ENCODE peak calls at places on chromosomes 16 and 17, in ten cellular contexts. F, R, V, O, Z, I, X, P, C and L are unnamed samples.

GRCh38 chr16:71626018-71626857 is at the start of gene MARVELD3:
- DNase-seq in F (peak), R (peak), V (peak), O (peak), Z (peak), I (peak), X (no peak), P (no peak), C (no peak), L (peak)

GRCh38 chr17:30256756-30257506 is 21.4 kb upstream of the SLC6A4 start:
- DNase-seq in F (no peak), R (no peak), V (no peak), O (no peak), Z (no peak), I (no peak), X (no peak), P (no peak), C (peak), L (no peak)

GRCh38 chr17:41773731-41774193 is 12.7 kb downstream of the JUP start:
- DNase-seq in F (no peak), R (no peak), V (no peak), O (no peak), Z (no peak), I (no peak), X (no peak), P (peak), C (peak), L (peak)

GRCh38 chr17:67440311-67441051 is 63.4 kb downstream of the PITPNC1 start:
- DNase-seq in F (no peak), R (no peak), V (no peak), O (no peak), Z (no peak), I (no peak), X (no peak), P (no peak), C (no peak), L (no peak)

GRCh38 chr17:56096026-56096807 is 57.1 kb upstream of the ANKFN1 start:
- DNase-seq in F (no peak), R (no peak), V (no peak), O (no peak), Z (no peak), I (peak), X (no peak), P (no peak), C (peak), L (no peak)

GRCh38 chr16:74580828-74581227 is 26.1 kb downstream of the GLG1 start:
- DNase-seq in F (no peak), R (no peak), V (no peak), O (no peak), Z (no peak), I (no peak), X (no peak), P (no peak), C (no peak), L (no peak)

GRCh38 chr16:70649300-70649699 is 2.9 kb downstream of the IL34 start:
- DNase-seq in F (no peak), R (no peak), V (no peak), O (no peak), Z (peak), I (no peak), X (no peak), P (no peak), C (peak), L (no peak)

GRCh38 chr16:27922433-27922832 is 141.1 kb downstream of the GSG1L start:
- DNase-seq in F (no peak), R (no peak), V (no peak), O (no peak), Z (no peak), I (no peak), X (no peak), P (no peak), C (no peak), L (no peak)

GRCh38 chr16:72172105-72173034 is at the start of gene PMFBP1:
- DNase-seq in F (no peak), R (no peak), V (no peak), O (no peak), Z (peak), I (no peak), X (no peak), P (no peak), C (peak), L (no peak)

GRCh38 chr16:56357291-56357764 is 68.0 kb downstream of the AMFR start:
- DNase-seq in F (no peak), R (no peak), V (no peak), O (no peak), Z (peak), I (no peak), X (no peak), P (peak), C (peak), L (peak)

GRCh38 chr17:78179372-78179771 is 7.5 kb downstream of the TK1 start:
- DNase-seq in F (no peak), R (no peak), V (no peak), O (no peak), Z (peak), I (no peak), X (peak), P (no peak), C (peak), L (no peak)

GRCh38 chr17:17183744-17184143 is 22.4 kb downstream of the PLD6 start:
- DNase-seq in F (no peak), R (no peak), V (no peak), O (no peak), Z (no peak), I (no peak), X (no peak), P (no peak), C (no peak), L (no peak)

GRCh38 chr16:51402239-51402638 is 251.2 kb upstream of the SALL1 start:
- DNase-seq in F (no peak), R (no peak), V (no peak), O (no peak), Z (no peak), I (peak), X (no peak), P (no peak), C (no peak), L (no peak)

GRCh38 chr17:66354472-66354871 is 52.1 kb downstream of the PRKCA start:
- DNase-seq in F (no peak), R (no peak), V (no peak), O (no peak), Z (no peak), I (no peak), X (no peak), P (no peak), C (no peak), L (no peak)

GRCh38 chr17:48615212-48615962 is at the start of gene HOXB8:
- DNase-seq in F (no peak), R (peak), V (no peak), O (no peak), Z (no peak), I (no peak), X (no peak), P (no peak), C (no peak), L (peak)

GRCh38 chr17:67491009-67491677 is 114.1 kb downstream of the PITPNC1 start:
- DNase-seq in F (peak), R (no peak), V (no peak), O (peak), Z (peak), I (no peak), X (peak), P (peak), C (peak), L (peak)

GRCh38 chr16:10616395-10616743 is 36.0 kb upstream of the EMP2 start:
- DNase-seq in F (no peak), R (no peak), V (no peak), O (no peak), Z (no peak), I (no peak), X (no peak), P (no peak), C (no peak), L (no peak)

GRCh38 chr17:42276609-42277341 is 584 bp upstream of the STAT5B start:
- DNase-seq in F (peak), R (no peak), V (peak), O (peak), Z (peak), I (peak), X (peak), P (peak), C (peak), L (peak)

GRCh38 chr16:59684911-59685310 is 950.8 kb upstream of the GOT2 start:
- DNase-seq in F (no peak), R (no peak), V (no peak), O (no peak), Z (no peak), I (no peak), X (no peak), P (no peak), C (peak), L (no peak)

GRCh38 chr16:73058616-73059409 is 10.9 kb upstream of the ZFHX3 start:
- DNase-seq in F (peak), R (peak), V (peak), O (peak), Z (no peak), I (peak), X (no peak), P (peak), C (peak), L (peak)

GRCh38 chr16:67199011-67199807 is at the start of gene ELMO3:
- DNase-seq in F (peak), R (peak), V (peak), O (no peak), Z (no peak), I (peak), X (no peak), P (no peak), C (no peak), L (peak)

GRCh38 chr17:17236295-17237025 is 508 bp downstream of the FLCN start:
- DNase-seq in F (no peak), R (peak), V (no peak), O (no peak), Z (no peak), I (peak), X (peak), P (no peak), C (peak), L (no peak)

GRCh38 chr17:7405882-7406825 is 1.5 kb upstream of the NLGN2 start:
- DNase-seq in F (no peak), R (no peak), V (no peak), O (no peak), Z (no peak), I (no peak), X (no peak), P (no peak), C (no peak), L (no peak)

GRCh38 chr16:11139624-11140375 is 116.2 kb downstream of the SOCS1 start:
- DNase-seq in F (no peak), R (no peak), V (peak), O (no peak), Z (no peak), I (no peak), X (no peak), P (no peak), C (no peak), L (no peak)

GRCh38 chr17:17151055-17151454 is 55.1 kb downstream of the PLD6 start:
- DNase-seq in F (no peak), R (no peak), V (no peak), O (no peak), Z (no peak), I (no peak), X (no peak), P (no peak), C (peak), L (no peak)

GRCh38 chr17:27559996-27560481 is 70.9 kb upstream of the LGALS9 start:
- DNase-seq in F (peak), R (no peak), V (no peak), O (no peak), Z (peak), I (no peak), X (peak), P (peak), C (peak), L (peak)

GRCh38 chr17:32673964-32674363 is 187.2 kb downstream of the CDK5R1 start:
- DNase-seq in F (no peak), R (no peak), V (no peak), O (no peak), Z (no peak), I (no peak), X (no peak), P (no peak), C (no peak), L (no peak)

GRCh38 chr17:32822996-32823395 is 53.9 kb downstream of the MYO1D start:
- DNase-seq in F (no peak), R (no peak), V (no peak), O (no peak), Z (no peak), I (no peak), X (no peak), P (no peak), C (no peak), L (no peak)

GRCh38 chr17:80959330-80960036 is 32.2 kb upstream of the CHMP6 start:
- DNase-seq in F (no peak), R (no peak), V (no peak), O (no peak), Z (peak), I (no peak), X (peak), P (peak), C (peak), L (peak)

GRCh38 chr16:56302506-56302905 is 111.2 kb downstream of the GNAO1 start:
- DNase-seq in F (no peak), R (no peak), V (no peak), O (no peak), Z (no peak), I (no peak), X (no peak), P (no peak), C (no peak), L (no peak)

GRCh38 chr17:79612468-79613194 is 1.8 kb upstream of the RBFOX3 start:
- DNase-seq in F (peak), R (peak), V (peak), O (peak), Z (no peak), I (peak), X (no peak), P (peak), C (peak), L (peak)

GRCh38 chr16:59188029-59188428 is 453.9 kb upstream of the GOT2 start:
- DNase-seq in F (no peak), R (no peak), V (no peak), O (no peak), Z (no peak), I (no peak), X (no peak), P (no peak), C (no peak), L (no peak)

GRCh38 chr17:80441133-80441578 is 26.2 kb downstream of the ENDOV start:
- DNase-seq in F (no peak), R (peak), V (peak), O (peak), Z (no peak), I (no peak), X (no peak), P (peak), C (peak), L (no peak)

GRCh38 chr17:49230636-49231562 is at the start of gene PHOSPHO1:
- DNase-seq in F (peak), R (peak), V (peak), O (peak), Z (peak), I (peak), X (peak), P (peak), C (peak), L (peak)